ENCODE peak calls at places on chromosomes 7 and 10, in four cellular contexts. B is heart left ventricle, T is body of pancreas, Q is Caco-2. H is an unnamed sample.

GRCh38 chr10:98158576-98158975 is 24.1 kb downstream of the R3HCC1L start:
- DNase-seq in B (no peak), T (no peak), Q (no peak), H (no peak)

GRCh38 chr10:57692255-57692980 is 575.3 kb downstream of the IPMK start:
- DNase-seq in B (no peak), T (peak; percentile 17), Q (peak; percentile 54), H (peak; percentile 92)

GRCh38 chr7:157519798-157520244 is 183.0 kb downstream of the DNAJB6 start:
- DNase-seq in B (no peak), T (no peak), Q (no peak), H (no peak)

GRCh38 chr7:15685358-15686181 is 913 bp downstream of the MEOX2 start:
- DNase-seq in B (peak; percentile 52), T (peak; percentile 10), Q (peak; percentile 31), H (no peak)

GRCh38 chr7:116439856-116440549 is 59.5 kb upstream of the CAV2 start:
- DNase-seq in B (peak; percentile 29), T (no peak), Q (no peak), H (peak; percentile 34)

GRCh38 chr7:2621061-2621828 is 10.5 kb upstream of the TTYH3 start:
- DNase-seq in B (peak; percentile 75), T (peak; percentile 59), Q (peak; percentile 57), H (peak; percentile 50)

GRCh38 chr7:36509962-36510361 is 120.3 kb downstream of the ANLN start:
- DNase-seq in B (no peak), T (no peak), Q (no peak), H (no peak)

GRCh38 chr7:14886533-14886932 is 16.0 kb downstream of the DGKB start:
- DNase-seq in B (no peak), T (no peak), Q (no peak), H (no peak)

GRCh38 chr7:1137517-1138167 is 22.4 kb downstream of the ZFAND2A start:
- DNase-seq in B (no peak), T (no peak), Q (no peak), H (no peak)

GRCh38 chr7:80324032-80324431 is 187.8 kb downstream of the GNAT3 start:
- DNase-seq in B (no peak), T (no peak), Q (no peak), H (peak; percentile 77)

GRCh38 chr10:5683065-5683464 is 1.6 kb upstream of the TASOR2 start:
- DNase-seq in B (no peak), T (no peak), Q (no peak), H (no peak)

GRCh38 chr10:110834622-110835219 is 37.0 kb upstream of the PDCD4 start:
- DNase-seq in B (no peak), T (peak; percentile 78), Q (no peak), H (no peak)

GRCh38 chr7:99607548-99607947 is 9.2 kb upstream of the ZSCAN25 start:
- DNase-seq in B (no peak), T (no peak), Q (no peak), H (no peak)

GRCh38 chr7:127738859-127739258 is 86.9 kb downstream of the SND1 start:
- DNase-seq in B (no peak), T (no peak), Q (no peak), H (no peak)

GRCh38 chr7:28260969-28261368 is 80.4 kb upstream of the JAZF1 start:
- DNase-seq in B (no peak), T (no peak), Q (no peak), H (no peak)

DNA sequence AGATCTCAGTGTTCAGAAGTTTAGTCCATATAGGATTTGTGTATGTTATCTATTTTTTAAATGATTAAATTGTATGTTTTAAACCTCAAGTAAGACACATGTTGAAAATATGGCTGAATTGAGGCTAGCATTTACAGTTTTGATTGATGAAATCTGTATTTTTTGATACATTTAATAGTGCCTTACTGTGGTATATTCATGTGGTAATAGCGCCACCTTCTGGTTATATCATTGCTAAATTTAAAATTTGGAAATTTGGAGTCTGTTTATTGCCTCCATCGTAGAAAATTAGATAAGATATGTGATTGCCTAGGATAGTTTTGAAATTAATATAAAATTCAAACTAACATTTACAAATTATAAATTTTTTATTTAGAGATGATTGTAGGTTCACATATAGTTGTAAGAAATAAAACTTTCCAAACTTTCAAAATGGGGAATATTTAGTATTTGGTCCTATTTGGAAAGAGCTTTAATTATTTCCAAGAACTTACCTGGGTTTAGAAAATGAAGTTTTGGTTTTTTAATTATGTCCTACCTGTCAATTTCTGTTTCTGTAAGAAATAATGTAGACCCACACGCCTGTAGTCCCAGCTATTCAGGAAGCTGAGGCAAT is 19.1 kb upstream of the ARMS2 start:
- DNase-seq in B (no peak), T (no peak), Q (peak; percentile 49), H (no peak)
- TF ChIP-seq CTCF in B (peak; percentile 61), T (peak; percentile 72), Q (peak; percentile 87), H (peak; percentile 5)

GRCh38 chr7:112420236-112420945 is 29.9 kb upstream of the IFRD1 start:
- DNase-seq in B (no peak), T (no peak), Q (no peak), H (no peak)
- H3K4me3 ChIP-seq in B (no peak overlapping the region), T (no peak overlapping the region), Q (no peak overlapping the region), H (no peak overlapping the region)

GRCh38 chr7:142792593-142792992 is 21.8 kb downstream of the PRSS2 start:
- DNase-seq in B (no peak), T (no peak), Q (no peak), H (no peak)
- H3K27me3 ChIP-seq in B (peaks cover 32% of the 10 kb centered on the region), T (no peaks in the 10 kb centered on the region), Q (no peaks in the 10 kb centered on the region), H (no peaks in the 10 kb centered on the region)

GRCh38 chr7:86667732-86668131 is 24.0 kb downstream of the GRM3 start:
- DNase-seq in B (no peak), T (no peak), Q (no peak), H (no peak)
- TF ChIP-seq CTCF in B (no peak), T (peak; percentile 35), Q (no peak), H (no peak)

GRCh38 chr7:128793184-128793552 is 1.4 kb downstream of the CCDC136 start:
- DNase-seq in B (no peak), T (no peak), Q (no peak), H (no peak)

GRCh38 chr7:128791121-128791967 is 424 bp upstream of the CCDC136 start:
- DNase-seq in B (peak; percentile 78), T (peak; percentile 77), Q (peak; percentile 78), H (no peak)

GRCh38 chr7:128791968-128792319 is at the start of gene CCDC136:
- DNase-seq in B (no peak), T (no peak), Q (no peak), H (no peak)

GRCh38 chr7:128794020-128794419 is 2.3 kb downstream of the CCDC136 start:
- DNase-seq in B (no peak), T (no peak), Q (no peak), H (no peak)

GRCh38 chr7:128792471-128793183 is 859 bp downstream of the CCDC136 start:
- DNase-seq in B (no peak), T (no peak), Q (no peak), H (no peak)
- H3K4me3 ChIP-seq in B (no peak overlapping the region), T (no peak overlapping the region), Q (no peak overlapping the region), H (no peak overlapping the region)

DNA sequence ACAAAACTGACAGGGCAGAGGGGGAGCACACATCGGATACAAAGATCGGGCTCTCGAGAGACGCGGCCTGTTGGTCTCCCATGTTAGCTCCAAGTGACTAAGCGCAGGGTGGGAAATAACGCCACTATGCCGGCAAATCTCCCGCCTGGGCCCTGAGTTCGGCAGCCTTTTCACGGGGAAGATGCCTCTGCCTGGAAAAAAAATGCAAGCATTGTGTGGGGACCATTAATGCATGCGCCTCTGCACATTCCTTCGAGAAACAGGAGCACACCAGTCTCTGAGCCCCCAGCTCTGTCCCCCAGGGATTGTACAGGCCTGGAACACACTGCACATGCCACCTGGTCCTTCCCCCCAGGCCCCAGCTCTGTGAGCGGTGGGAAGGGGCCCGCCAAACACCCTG is 44.1 kb downstream of the FBXW4 start:
- DNase-seq in B (no peak), T (no peak), Q (no peak), H (no peak)
- H3K27me3 ChIP-seq in B (no peaks in the 10 kb centered on the region), T (no peaks in the 10 kb centered on the region), Q (no peaks in the 10 kb centered on the region), H (no peaks in the 10 kb centered on the region)

GRCh38 chr7:155412416-155413253 is 45.3 kb upstream of the EN2 start:
- DNase-seq in B (no peak), T (peak; percentile 67), Q (peak; percentile 74), H (peak; percentile 5)
- TF ChIP-seq CTCF in B (peak; percentile 45), T (peak; percentile 70), Q (peak; percentile 84), H (peak; percentile 56)

GRCh38 chr7:50330701-50331100 is 26.2 kb downstream of the IKZF1 start:
- DNase-seq in B (no peak), T (no peak), Q (no peak), H (no peak)

GRCh38 chr7:50332241-50333176 is 28.0 kb downstream of the IKZF1 start:
- DNase-seq in B (no peak), T (no peak), Q (no peak), H (no peak)

GRCh38 chr7:50329775-50330174 is 25.3 kb downstream of the IKZF1 start:
- DNase-seq in B (no peak), T (no peak), Q (no peak), H (no peak)

GRCh38 chr7:50331564-50332208 is 27.2 kb downstream of the IKZF1 start:
- DNase-seq in B (no peak), T (no peak), Q (no peak), H (no peak)

DNA sequence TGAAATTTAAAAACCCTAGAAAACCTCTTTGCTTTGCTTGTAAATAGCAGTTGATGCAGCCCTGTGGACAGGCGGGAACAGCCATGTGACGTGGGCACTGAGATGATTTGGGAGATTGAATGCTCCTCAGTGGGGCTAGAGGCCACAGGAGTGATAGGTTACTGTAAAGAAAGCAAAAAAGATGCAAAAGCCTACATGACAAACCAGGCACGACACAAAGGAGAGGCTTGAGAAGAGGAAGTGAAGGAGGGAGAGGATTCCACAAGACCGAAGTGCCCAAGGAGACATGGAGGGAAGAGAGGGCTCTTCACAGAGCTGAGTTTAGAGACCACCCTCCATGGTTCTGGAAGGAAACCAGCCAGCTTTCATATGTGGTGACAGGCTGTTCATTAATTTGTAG is 25.7 kb downstream of the IKZF1 start:
- DNase-seq in B (no peak), T (no peak), Q (no peak), H (no peak)
- H3K4me3 ChIP-seq in B (no peak overlapping the region), T (no peak overlapping the region), Q (no peak overlapping the region), H (no peak overlapping the region)